ENCODE peak calls at places on chromosome 17, in eight cellular contexts. N is GM23248; T is Calu3; P is bronchial epithelial cell; L is stromal cell of bone marrow; C is CD8-positive, alpha-beta T cell; V is NCI-H460; R is stimulated activated CD8-positive, alpha-beta memory T cell treated with anti-CD3 and anti-CD28 coated beads, Interleukin-2, amount 100 ng/mL, for 48 hours. F is an unnamed sample.

GRCh38 chr17:40821536-40821935 is 878 bp downstream of the KRT10 start:
- DNase-seq in N (peak; percentile 36), T (no peak), P (no peak), L (no peak), C (no peak), V (no peak), R (no peak), F (no peak)

GRCh38 chr17:2695243-2695960 is 16.2 kb downstream of the CLUH start:
- DNase-seq in N (no peak), T (no peak), P (no peak), L (no peak), C (no peak), V (no peak), R (no peak), F (no peak)

GRCh38 chr17:57601328-57601727 is 143.8 kb downstream of the CCDC182 start:
- DNase-seq in N (no peak), T (no peak), P (no peak), L (no peak), C (peak; percentile 69), V (no peak), R (no peak), F (no peak)

GRCh38 chr17:63714550-63715277 is 14.8 kb upstream of the LIMD2 start:
- DNase-seq in N (peak; percentile 52), T (no peak), P (no peak), L (no peak), C (no peak), V (no peak), R (no peak), F (no peak)

GRCh38 chr17:11668633-11669032 is 70.4 kb downstream of the DNAH9 start:
- DNase-seq in N (no peak), T (no peak), P (no peak), L (no peak), C (no peak), V (no peak), R (no peak), F (no peak)

GRCh38 chr17:77324227-77324626 is 183.5 kb downstream of the SEC14L1 start:
- DNase-seq in N (no peak), T (no peak), P (no peak), L (no peak), C (no peak), V (no peak), R (no peak), F (no peak)

GRCh38 chr17:28381141-28381825 is 9.8 kb downstream of the SARM1 start:
- DNase-seq in N (no peak), T (peak; percentile 60), P (peak; percentile 25), L (no peak), C (no peak), V (no peak), R (peak; percentile 19), F (peak; percentile 44)

GRCh38 chr17:80456465-80457235 is 19.8 kb downstream of the NPTX1 start:
- DNase-seq in N (peak; percentile 61), T (no peak), P (no peak), L (no peak), C (no peak), V (no peak), R (no peak), F (no peak)

GRCh38 chr17:7988750-7989178 is 13.7 kb upstream of the GUCY2D start:
- DNase-seq in N (peak; percentile 84), T (peak; percentile 62), P (peak; percentile 77), L (peak; percentile 80), C (no peak), V (peak; percentile 90), R (no peak), F (peak; percentile 75)

F was measured in foreskin keratinocyte.